ENCODE peak calls at places on chromosomes 12 and 14, in eight cellular contexts. P is PC-9; A is sigmoid colon; F is HCT116; Y is CD8-positive, alpha-beta T cell; R is effector memory CD4-positive, alpha-beta T cell; E is fibroblast of lung; N is neural progenitor cell. K is an unnamed sample. For H3K4me1, the result is how much of the 10 kb centered on the place peaks cover.

GRCh38 chr14:92539419-92539818 is 25.8 kb downstream of the RIN3 start:
- DNase-seq in P (no peak), A (no peak), F (no peak), Y (no peak), R (no peak), E (no peak), N (no peak), K (no peak)

GRCh38 chr12:93727195-93727811 is 50.1 kb downstream of the CRADD start:
- DNase-seq in P (no peak), A (peak), F (no peak), Y (no peak), R (no peak), E (no peak), N (no peak), K (no peak)

GRCh38 chr12:46110220-46110700 is 119.9 kb upstream of the SCAF11 start:
- DNase-seq in P (no peak), A (no peak), F (no peak), Y (no peak), R (no peak), E (no peak), N (no peak), K (no peak)

GRCh38 chr14:89292579-89293348 is 124.3 kb downstream of the FOXN3 start:
- DNase-seq in P (no peak), A (no peak), F (no peak), Y (no peak), R (no peak), E (no peak), N (no peak), K (peak)

GRCh38 chr14:71240154-71240553 is 332.9 kb downstream of the PCNX1 start:
- DNase-seq in P (no peak), A (no peak), F (no peak), Y (no peak), R (no peak), E (no peak), N (no peak), K (no peak)

GRCh38 chr12:78560633-78561032 is 303.9 kb upstream of the SYT1 start:
- DNase-seq in P (no peak), A (no peak), F (no peak), Y (no peak), R (no peak), E (no peak), N (no peak), K (no peak)

GRCh38 chr14:71554323-71554722 is 377.9 kb upstream of the RGS6 start:
- DNase-seq in P (no peak), A (no peak), F (no peak), Y (no peak), R (no peak), E (no peak), N (no peak), K (no peak)

GRCh38 chr12:68904351-68904982 is 28.5 kb downstream of the CPM start:
- DNase-seq in P (no peak), A (no peak), F (no peak), Y (no peak), R (no peak), E (no peak), N (no peak), K (no peak)

GRCh38 chr14:94307410-94307992 is 14.4 kb upstream of the SERPINA10 start:
- DNase-seq in P (no peak), A (no peak), F (peak), Y (no peak), R (no peak), E (no peak), N (peak), K (no peak)

GRCh38 chr14:38198425-38198824 is 9.3 kb upstream of the SSTR1 start:
- DNase-seq in P (no peak), A (no peak), F (no peak), Y (no peak), R (no peak), E (peak), N (no peak), K (no peak)

GRCh38 chr14:89503458-89503996 is 86.5 kb upstream of the FOXN3 start:
- DNase-seq in P (no peak), A (no peak), F (no peak), Y (no peak), R (no peak), E (no peak), N (no peak), K (no peak)

GRCh38 chr12:121568971-121569808 is 11.6 kb downstream of the KDM2B start:
- DNase-seq in P (no peak), A (peak), F (no peak), Y (no peak), R (no peak), E (no peak), N (no peak), K (no peak)

GRCh38 chr12:39239484-39240143 is 203.3 kb downstream of the KIF21A start:
- DNase-seq in P (no peak), A (no peak), F (no peak), Y (no peak), R (no peak), E (peak), N (peak), K (no peak)

GRCh38 chr12:104673294-104674062 is 216.7 kb downstream of the CHST11 start:
- DNase-seq in P (no peak), A (no peak), F (no peak), Y (no peak), R (no peak), E (no peak), N (no peak), K (no peak)

GRCh38 chr14:33343016-33343415 is 404.3 kb downstream of the NPAS3 start:
- DNase-seq in P (no peak), A (no peak), F (no peak), Y (no peak), R (no peak), E (peak), N (no peak), K (no peak)

GRCh38 chr14:95519699-95520098 is 3.2 kb upstream of the SYNE3 start:
- DNase-seq in P (no peak), A (peak), F (peak), Y (peak), R (peak), E (peak), N (no peak), K (peak)

GRCh38 chr14:20631023-20631820 is 10.3 kb downstream of the OR6S1 start:
- DNase-seq in P (peak), A (no peak), F (no peak), Y (peak), R (no peak), E (peak), N (peak), K (no peak)

GRCh38 chr14:22718091-22718490 is 48.4 kb upstream of the OXA1L start:
- DNase-seq in P (no peak), A (no peak), F (no peak), Y (no peak), R (no peak), E (no peak), N (no peak), K (no peak)

DNA sequence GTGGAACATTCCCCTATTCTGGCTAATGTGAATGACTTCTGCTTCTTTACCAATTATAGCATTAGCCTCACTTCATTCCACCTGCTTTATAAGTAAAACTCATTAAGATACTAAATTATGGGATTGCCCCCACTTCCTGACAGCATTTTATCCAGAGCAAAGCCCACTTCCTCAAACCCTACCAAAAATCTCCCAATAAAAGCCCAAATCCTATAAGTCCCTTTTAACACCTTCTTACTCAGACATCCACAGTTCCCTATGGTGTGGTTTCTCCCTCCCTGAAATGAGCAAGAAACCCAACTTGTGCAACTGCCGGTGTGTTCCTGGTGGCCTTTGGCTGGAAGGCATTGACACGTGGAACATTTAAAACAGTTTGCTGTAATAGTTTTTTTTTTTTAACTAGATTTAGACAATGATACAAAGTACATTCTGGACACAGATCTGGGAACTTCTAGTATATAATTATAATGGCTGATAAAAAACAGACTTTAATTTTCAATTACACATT is 53.1 kb downstream of the BRMS1L start:
- DNase-seq in P (no peak), A (no peak), F (no peak), Y (no peak), R (no peak), E (peak), N (no peak), K (no peak)
- H3K4me3 ChIP-seq in P (no peak), A (no peak), F (no peak), Y (no peak), R (no peak), E (no peak), N (no peak), K (no peak)

DNA sequence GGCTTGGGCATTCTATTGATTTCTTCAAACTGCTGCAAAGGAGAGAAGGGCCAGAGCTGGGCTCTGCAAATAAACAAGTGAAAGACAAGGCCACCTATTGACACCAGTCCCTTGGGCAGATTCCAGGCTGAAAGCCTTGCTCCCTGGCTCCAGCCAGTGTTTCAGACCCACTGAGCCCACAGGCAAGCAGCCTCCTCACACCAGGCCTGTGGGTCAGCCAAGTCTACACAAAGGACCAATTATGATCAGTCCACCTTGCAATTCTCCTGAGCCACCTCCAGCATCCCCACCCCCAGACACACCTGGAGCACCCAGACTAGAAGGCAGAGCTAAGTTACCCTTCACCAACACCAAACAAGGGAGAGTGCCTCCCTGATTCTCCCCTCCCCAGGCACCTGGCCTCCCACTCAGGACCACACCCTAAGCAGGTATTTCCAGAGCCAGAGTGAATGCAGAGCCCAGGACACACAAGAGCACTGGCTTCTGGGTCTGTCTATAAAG is 13.8 kb downstream of the ACTN1 start:
- DNase-seq in P (peak), A (no peak), F (no peak), Y (no peak), R (no peak), E (no peak), N (no peak), K (peak)
- H3K27ac ChIP-seq in P (peak), A (peak), F (peak), Y (peak), R (no peak), E (no peak), N (no peak), K (peak)

GRCh38 chr14:91372680-91373495 is 44.7 kb downstream of the CCDC88C start:
- DNase-seq in P (no peak), A (no peak), F (no peak), Y (peak), R (peak), E (no peak), N (no peak), K (no peak)

GRCh38 chr14:91373591-91374245 is 43.9 kb downstream of the CCDC88C start:
- DNase-seq in P (peak), A (no peak), F (no peak), Y (peak), R (peak), E (no peak), N (no peak), K (no peak)

GRCh38 chr14:91369628-91370445 is 47.8 kb downstream of the CCDC88C start:
- DNase-seq in P (no peak), A (no peak), F (no peak), Y (no peak), R (peak), E (no peak), N (no peak), K (no peak)

GRCh38 chr14:91371990-91372375 is 45.6 kb downstream of the CCDC88C start:
- DNase-seq in P (no peak), A (no peak), F (no peak), Y (no peak), R (no peak), E (no peak), N (no peak), K (no peak)

GRCh38 chr14:91371011-91371989 is 46.3 kb downstream of the CCDC88C start:
- DNase-seq in P (no peak), A (no peak), F (no peak), Y (no peak), R (no peak), E (no peak), N (no peak), K (no peak)
- H3K4me1 ChIP-seq in P (under half), A (under half), F (under half), Y (half or more), R (half or more), E (under half), N (half or more), K (under half)

DNA sequence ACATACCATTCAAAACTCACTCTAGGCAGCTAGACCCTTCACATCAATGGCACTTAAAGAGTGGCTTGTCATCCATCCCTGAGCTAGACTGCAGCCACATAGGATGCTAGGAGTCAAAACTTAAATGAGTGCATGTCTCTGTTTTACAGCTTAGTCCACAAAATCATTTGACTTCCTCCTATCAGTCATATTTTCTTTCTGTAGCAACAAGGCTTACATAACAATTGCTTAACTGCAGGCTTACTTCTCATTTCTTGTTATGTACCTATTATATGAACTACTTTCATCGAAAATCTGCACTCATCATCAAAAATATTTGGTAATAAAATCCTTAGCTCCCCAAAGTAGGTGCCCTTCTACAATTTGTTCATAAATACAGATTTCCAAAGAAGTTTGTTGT is 30.2 kb downstream of the CLEC1A start:
- DNase-seq in P (no peak), A (no peak), F (no peak), Y (no peak), R (no peak), E (no peak), N (no peak), K (no peak)
- H3K4me3 ChIP-seq in P (no peak), A (no peak), F (no peak), Y (no peak), R (no peak), E (no peak), N (no peak), K (no peak)